ENCODE peak calls at places on chromosomes 6 and 20, in seven cellular contexts. D, B, T, A, G, P and K are unnamed samples.

GRCh38 chr6:133341607-133342158 is 100.5 kb downstream of the EYA4 start:
- DNase-seq in D (peak; percentile 34), B (peak; percentile 94), T (no peak), A (no peak), G (peak; percentile 83), P (no peak), K (no peak)

GRCh38 chr6:82113231-82113630 is 134.3 kb downstream of the IBTK start:
- DNase-seq in D (no peak), B (no peak), T (no peak), A (no peak), G (no peak), P (no peak), K (no peak)

GRCh38 chr20:9068896-9069663 is at the start of gene PLCB4:
- DNase-seq in D (peak; percentile 60), B (peak; percentile 34), T (peak; percentile 52), A (peak; percentile 79), G (peak; percentile 89), P (no peak), K (no peak)

GRCh38 chr20:4112490-4113420 is 97.4 kb upstream of the RNF24 start:
- DNase-seq in D (no peak), B (peak; percentile 87), T (peak; percentile 57), A (no peak), G (peak; percentile 87), P (no peak), K (no peak)

GRCh38 chr6:122530440-122531046 is 58.9 kb upstream of the SERINC1 start:
- DNase-seq in D (peak; percentile 81), B (peak; percentile 71), T (no peak), A (peak; percentile 87), G (peak; percentile 82), P (peak; percentile 55), K (peak; percentile 52)

GRCh38 chr6:62150048-62150663 is 135.9 kb downstream of the KHDRBS2 start:
- DNase-seq in D (peak; percentile 79), B (peak; percentile 38), T (no peak), A (peak; percentile 60), G (peak; percentile 47), P (no peak), K (no peak)

GRCh38 chr6:26028753-26029569 is 58.3 kb upstream of the HFE start:
- DNase-seq in D (no peak), B (no peak), T (no peak), A (peak; percentile 83), G (peak; percentile 46), P (no peak), K (no peak)

GRCh38 chr6:116764557-116764960 is 960 bp downstream of the FAM162B start:
- DNase-seq in D (peak; percentile 20), B (no peak), T (no peak), A (peak; percentile 82), G (no peak), P (no peak), K (no peak)

GRCh38 chr6:156391977-156392376 is 385.2 kb upstream of the ARID1B start:
- DNase-seq in D (no peak), B (no peak), T (no peak), A (no peak), G (no peak), P (no peak), K (no peak)

GRCh38 chr6:22082278-22082677 is 214.6 kb downstream of the PRL start:
- DNase-seq in D (no peak), B (peak; percentile 33), T (no peak), A (no peak), G (peak; percentile 35), P (no peak), K (no peak)

GRCh38 chr20:53755733-53756523 is 162.3 kb upstream of the ZNF217 start:
- DNase-seq in D (no peak), B (no peak), T (no peak), A (no peak), G (no peak), P (no peak), K (no peak)

GRCh38 chr6:131107166-131107565 is 28.1 kb upstream of the AKAP7 start:
- DNase-seq in D (peak; percentile 55), B (peak; percentile 84), T (no peak), A (no peak), G (peak; percentile 30), P (no peak), K (no peak)

GRCh38 chr6:129469070-129469662 is 240.8 kb downstream of the ARHGAP18 start:
- DNase-seq in D (no peak), B (no peak), T (no peak), A (no peak), G (peak; percentile 6), P (no peak), K (no peak)

GRCh38 chr20:45771182-45771759 is 20.4 kb downstream of the WFDC3 start:
- DNase-seq in D (peak; percentile 88), B (peak; percentile 80), T (peak; percentile 71), A (peak; percentile 97), G (peak; percentile 92), P (peak; percentile 80), K (peak; percentile 66)

GRCh38 chr6:161346717-161347504 is 73.0 kb upstream of the AGPAT4 start:
- DNase-seq in D (no peak), B (no peak), T (no peak), A (no peak), G (no peak), P (no peak), K (no peak)

GRCh38 chr6:72861935-72862432 is 240.1 kb downstream of the KCNQ5 start:
- DNase-seq in D (no peak), B (peak; percentile 50), T (no peak), A (no peak), G (peak; percentile 67), P (no peak), K (no peak)

GRCh38 chr20:10673831-10674683 is at the start of gene JAG1:
- DNase-seq in D (peak; percentile 99), B (peak; percentile 96), T (peak; percentile 95), A (peak; percentile 98), G (peak; percentile 99), P (peak; percentile 51), K (peak; percentile 12)

GRCh38 chr6:157842213-157842612 is 19.2 kb downstream of the SNX9 start:
- DNase-seq in D (no peak), B (no peak), T (no peak), A (no peak), G (no peak), P (no peak), K (no peak)
- H3K4me1 ChIP-seq in D (peaks cover 27% of the 10 kb centered on the region), B (peaks cover 10% of the 10 kb centered on the region), T (peaks cover 98% of the 10 kb centered on the region), A (peaks cover 5% of the 10 kb centered on the region), G (peaks cover 54% of the 10 kb centered on the region), P (peaks cover 16% of the 10 kb centered on the region), K (peaks cover 20% of the 10 kb centered on the region)

GRCh38 chr20:48759631-48760245 is 68.1 kb downstream of the PREX1 start:
- DNase-seq in D (no peak), B (no peak), T (no peak), A (no peak), G (no peak), P (no peak), K (no peak)
- H3K4me1 ChIP-seq in D (no peaks in the 10 kb centered on the region), B (no peaks in the 10 kb centered on the region), T (peaks cover 48% of the 10 kb centered on the region), A (no peaks in the 10 kb centered on the region), G (peaks cover 17% of the 10 kb centered on the region), P (peaks cover 78% of the 10 kb centered on the region), K (peaks cover 75% of the 10 kb centered on the region)

GRCh38 chr20:63152322-63153253 is 63.3 kb downstream of the YTHDF1 start:
- DNase-seq in D (no peak), B (no peak), T (no peak), A (no peak), G (no peak), P (no peak), K (no peak)

GRCh38 chr20:63151554-63152321 is 64.2 kb downstream of the YTHDF1 start:
- DNase-seq in D (no peak), B (peak; percentile 49), T (no peak), A (no peak), G (no peak), P (no peak), K (peak; percentile 17)

GRCh38 chr20:63155266-63156165 is 60.4 kb downstream of the YTHDF1 start:
- DNase-seq in D (no peak), B (no peak), T (no peak), A (no peak), G (no peak), P (no peak), K (peak; percentile 33)

GRCh38 chr20:63154395-63154794 is 61.5 kb downstream of the YTHDF1 start:
- DNase-seq in D (no peak), B (no peak), T (no peak), A (no peak), G (no peak), P (no peak), K (no peak)

DNA sequence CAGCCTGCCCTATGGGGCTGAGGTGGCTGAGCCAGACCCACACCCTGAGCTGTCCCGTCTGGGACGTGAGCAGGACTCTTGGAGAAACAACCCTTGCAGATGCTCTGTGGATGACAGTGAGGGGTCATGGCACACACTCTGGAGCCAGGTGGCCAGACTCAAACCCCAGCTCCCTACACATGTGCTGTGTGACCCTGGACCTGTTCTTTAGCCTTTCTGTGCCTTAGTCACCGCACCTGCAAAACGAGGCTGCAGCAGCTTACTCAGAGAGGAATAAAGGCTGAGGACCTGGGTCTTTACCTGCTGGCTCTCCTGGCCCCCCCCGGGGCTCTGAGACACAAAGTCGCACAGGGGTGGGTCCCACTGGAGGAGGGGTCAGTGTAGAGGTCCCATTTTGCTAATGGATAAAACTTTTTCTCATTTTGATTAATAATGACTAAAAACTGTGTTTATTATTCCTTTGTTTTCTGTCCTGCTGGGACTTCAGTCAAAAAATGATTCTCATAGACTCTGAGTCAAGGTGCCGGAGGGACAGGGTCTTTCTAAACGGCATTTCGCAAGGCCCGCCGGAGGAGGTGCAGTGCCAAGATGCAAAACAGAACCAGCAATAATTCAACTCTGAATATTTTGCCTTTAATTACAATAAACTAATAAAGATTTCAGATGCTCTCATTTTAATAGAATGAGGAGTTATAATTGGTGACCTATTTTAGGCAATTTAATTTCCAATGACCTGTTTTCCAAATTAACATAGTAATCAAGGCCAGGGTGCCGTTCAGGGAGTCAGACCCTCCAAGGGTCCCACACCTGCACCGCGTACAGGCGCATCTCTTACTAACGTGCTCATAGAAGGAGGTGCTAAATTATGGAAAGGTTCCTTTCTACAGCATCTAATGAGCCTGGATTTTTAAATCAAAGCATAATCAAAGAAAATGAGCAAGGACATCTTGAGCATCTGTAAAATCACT is 62.4 kb downstream of the YTHDF1 start:
- DNase-seq in D (no peak), B (no peak), T (no peak), A (no peak), G (no peak), P (no peak), K (no peak)
- H3K4me1 ChIP-seq in D (no peaks in the 10 kb centered on the region), B (no peaks in the 10 kb centered on the region), T (no peaks in the 10 kb centered on the region), A (no peaks in the 10 kb centered on the region), G (no peaks in the 10 kb centered on the region), P (no peaks in the 10 kb centered on the region), K (no peaks in the 10 kb centered on the region)

GRCh38 chr6:86203044-86203443 is 560.4 kb upstream of the SYNCRIP start:
- DNase-seq in D (no peak), B (no peak), T (no peak), A (no peak), G (no peak), P (no peak), K (no peak)
- H3K4me1 ChIP-seq in D (no peaks in the 10 kb centered on the region), B (no peaks in the 10 kb centered on the region), T (no peaks in the 10 kb centered on the region), A (no peaks in the 10 kb centered on the region), G (no peaks in the 10 kb centered on the region), P (no peaks in the 10 kb centered on the region), K (no peaks in the 10 kb centered on the region)

DNA sequence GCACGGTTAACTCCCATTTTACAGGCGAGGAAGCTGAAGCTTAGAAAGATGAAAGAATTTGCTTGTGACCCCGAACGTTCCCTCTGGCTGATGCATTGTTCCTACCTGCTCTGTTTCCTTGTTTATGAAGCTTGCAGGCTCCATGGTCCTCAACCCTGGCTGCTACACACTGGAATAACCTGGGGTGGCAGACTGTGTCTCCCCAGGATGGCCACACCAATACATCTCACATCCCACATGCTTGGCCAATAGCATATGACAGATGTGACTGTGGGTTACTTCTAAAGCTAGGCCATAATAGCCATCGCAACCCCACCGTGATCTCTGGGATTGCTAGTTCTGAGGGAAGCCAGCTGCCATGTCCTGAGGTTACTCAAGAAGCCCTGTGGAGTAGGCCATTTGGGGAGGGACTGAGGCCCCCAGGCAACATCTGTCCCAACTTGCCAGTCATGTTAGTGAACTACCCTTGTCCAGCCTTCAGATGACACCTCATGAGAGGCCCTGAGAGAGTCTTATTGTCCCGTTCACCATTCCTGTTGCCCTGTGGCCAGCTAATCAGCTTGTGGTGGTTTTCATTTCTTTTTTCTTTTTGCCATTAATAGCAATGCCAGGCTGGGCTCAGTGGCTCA is 6.7 kb upstream of the FAM110A start:
- DNase-seq in D (no peak), B (no peak), T (no peak), A (no peak), G (no peak), P (no peak), K (no peak)
- H3K4me1 ChIP-seq in D (peaks cover 8% of the 10 kb centered on the region), B (peaks cover 25% of the 10 kb centered on the region), T (peaks cover 9% of the 10 kb centered on the region), A (peaks cover 3% of the 10 kb centered on the region), G (no peaks in the 10 kb centered on the region), P (no peaks in the 10 kb centered on the region), K (no peaks in the 10 kb centered on the region)